ENCODE peak calls at places on chromosome 13, in ten cellular contexts. Q is uterus; C is endothelial cell of umbilical vein; Z is left ventricle myocardium inferior; T is lung; E is A549; U is cardiac muscle cell; I is tibial nerve; W is CD4-positive, alpha-beta memory T cell; K is GM23248. P is an unnamed sample. For H3K4me1, the result is how much of the 10 kb centered on the place peaks cover.

GRCh38 chr13:80473695-80474094 is 132.8 kb upstream of the SPRY2 start:
- DNase-seq in C (peak), U (no peak), E (peak), I (no peak), T (no peak), Q (no peak), Z (no peak), W (no peak), K (peak), P (no peak)

GRCh38 chr13:96091164-96091931 is 1.4 kb downstream of the HS6ST3 start:
- DNase-seq in U (peak), T (no peak), Q (peak), K (peak), C (peak), I (no peak), Z (peak), E (no peak), W (no peak), P (no peak)

GRCh38 chr13:39215971-39216370 is 177.7 kb downstream of the NHLRC3 start:
- DNase-seq in E (no peak), Z (no peak), U (no peak), Q (no peak), W (no peak), I (no peak), T (no peak), C (no peak), K (no peak), P (no peak)

GRCh38 chr13:38309397-38309796 is 40.3 kb upstream of the UFM1 start:
- DNase-seq in Z (no peak), Q (no peak), C (no peak), K (peak), U (no peak), I (no peak), T (no peak), E (no peak), W (no peak), P (no peak)

GRCh38 chr13:97117388-97117910 is 104.7 kb upstream of the MBNL2 start:
- DNase-seq in Q (no peak), E (no peak), T (no peak), C (no peak), U (peak), Z (no peak), K (no peak), W (no peak), I (no peak), P (no peak)

GRCh38 chr13:67377919-67378318 is 147.8 kb upstream of the PCDH9 start:
- DNase-seq in W (no peak), T (no peak), K (no peak), E (no peak), I (no peak), Z (no peak), Q (no peak), C (no peak), U (no peak), P (no peak)

GRCh38 chr13:74770361-74770760 is 636.2 kb upstream of the KLF12 start:
- DNase-seq in T (no peak), Z (no peak), I (no peak), C (no peak), K (peak), Q (no peak), E (no peak), W (no peak), U (no peak), P (no peak)

GRCh38 chr13:70964124-70964523 is 855.9 kb upstream of the KLHL1 start:
- DNase-seq in W (no peak), C (peak), I (no peak), U (no peak), E (no peak), K (no peak), Z (no peak), Q (no peak), T (no peak), P (no peak)

GRCh38 chr13:113178896-113179167 is 20.4 kb downstream of the PROZ start:
- DNase-seq in C (no peak), Q (no peak), I (no peak), U (no peak), W (no peak), E (no peak), K (no peak), Z (no peak), T (no peak), P (no peak)

GRCh38 chr13:40235160-40235796 is 431.2 kb downstream of the FOXO1 start:
- DNase-seq in U (no peak), W (no peak), Z (no peak), E (no peak), T (no peak), I (no peak), Q (no peak), C (no peak), K (peak), P (no peak)

GRCh38 chr13:84896128-84896527 is 903.1 kb downstream of the SLITRK6 start:
- DNase-seq in T (no peak), U (peak), I (no peak), E (no peak), C (peak), K (peak), Q (no peak), W (peak), Z (no peak), P (no peak)

GRCh38 chr13:27053902-27054595 is 117.6 kb downstream of the USP12 start:
- DNase-seq in T (no peak), Z (no peak), C (peak), Q (no peak), W (no peak), K (peak), I (no peak), U (no peak), E (no peak), P (no peak)

GRCh38 chr13:91193358-91193757 is 154.1 kb upstream of the MIR17HG start:
- DNase-seq in K (no peak), W (no peak), E (no peak), I (no peak), Q (no peak), U (no peak), T (no peak), Z (no peak), C (no peak), P (no peak)

GRCh38 chr13:32300406-32300805 is 14.8 kb downstream of the ZAR1L start:
- DNase-seq in Z (no peak), E (no peak), I (no peak), T (no peak), W (no peak), U (no peak), C (no peak), K (no peak), Q (no peak), P (no peak)

GRCh38 chr13:85040176-85040660 is 759.0 kb downstream of the SLITRK6 start:
- DNase-seq in C (no peak), T (no peak), W (no peak), I (no peak), U (no peak), E (no peak), Q (no peak), Z (no peak), K (no peak), P (no peak)

GRCh38 chr13:67075239-67075638 is 154.9 kb downstream of the PCDH9 start:
- DNase-seq in I (no peak), Q (no peak), Z (no peak), K (no peak), C (peak), E (no peak), U (no peak), W (no peak), T (no peak), P (no peak)

GRCh38 chr13:51607165-51607564 is 22.9 kb downstream of the WDFY2 start:
- DNase-seq in W (no peak), K (no peak), Q (no peak), U (no peak), E (no peak), I (no peak), T (peak), C (no peak), Z (no peak), P (no peak)

GRCh38 chr13:28220166-28220565 is 81.8 kb downstream of the PAN3 start:
- DNase-seq in W (no peak), Q (no peak), C (peak), K (peak), T (no peak), I (no peak), U (no peak), Z (no peak), E (no peak), P (no peak)

GRCh38 chr13:45333973-45334922 is 6.7 kb downstream of the TPT1 start:
- DNase-seq in Z (no peak), K (peak), I (no peak), T (no peak), C (peak), W (peak), Q (no peak), E (no peak), U (no peak), P (peak)

GRCh38 chr13:72384879-72385278 is 342.6 kb downstream of the MZT1 start:
- DNase-seq in Z (no peak), E (no peak), C (no peak), Q (no peak), K (no peak), I (peak), U (no peak), W (no peak), T (no peak), P (no peak)

GRCh38 chr13:40974460-40975407 is 44.4 kb downstream of the ELF1 start:
- DNase-seq in E (peak), W (peak), C (peak), I (no peak), K (peak), Q (no peak), U (peak), Z (no peak), T (no peak), P (no peak)

GRCh38 chr13:25717798-25718197 is 334.0 kb downstream of the SHISA2 start:
- DNase-seq in Q (no peak), W (no peak), T (no peak), E (no peak), C (no peak), I (no peak), U (no peak), K (no peak), Z (no peak), P (no peak)

DNA sequence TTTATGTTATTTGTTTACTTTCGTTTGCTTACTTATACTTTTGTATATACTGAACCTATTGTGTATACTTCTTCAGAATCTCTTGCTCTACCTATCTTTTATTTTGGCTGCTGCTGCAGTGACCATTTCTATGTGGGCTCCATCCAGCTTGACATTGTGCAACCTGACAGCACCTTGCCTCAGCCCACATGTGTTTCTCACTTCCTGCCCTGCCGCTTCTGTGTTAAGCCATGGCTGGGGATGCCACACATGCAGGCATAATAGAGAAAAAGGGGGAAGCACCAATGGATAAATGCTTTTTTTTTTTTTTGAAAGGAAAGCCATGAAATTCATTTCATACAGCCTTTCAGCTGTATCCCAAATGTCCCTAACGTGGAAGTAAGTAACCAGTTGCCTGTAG is 147.6 kb downstream of the RBM26 start:
- DNase-seq in I (no peak), W (no peak), T (no peak), E (no peak), U (no peak), K (no peak), C (no peak), Q (no peak), Z (no peak), P (no peak)
- H3K27ac ChIP-seq in I (no peak), W (no peak), T (no peak), E (no peak), U (no peak), K (no peak), C (no peak), Q (no peak), Z (no peak), P (no peak)

DNA sequence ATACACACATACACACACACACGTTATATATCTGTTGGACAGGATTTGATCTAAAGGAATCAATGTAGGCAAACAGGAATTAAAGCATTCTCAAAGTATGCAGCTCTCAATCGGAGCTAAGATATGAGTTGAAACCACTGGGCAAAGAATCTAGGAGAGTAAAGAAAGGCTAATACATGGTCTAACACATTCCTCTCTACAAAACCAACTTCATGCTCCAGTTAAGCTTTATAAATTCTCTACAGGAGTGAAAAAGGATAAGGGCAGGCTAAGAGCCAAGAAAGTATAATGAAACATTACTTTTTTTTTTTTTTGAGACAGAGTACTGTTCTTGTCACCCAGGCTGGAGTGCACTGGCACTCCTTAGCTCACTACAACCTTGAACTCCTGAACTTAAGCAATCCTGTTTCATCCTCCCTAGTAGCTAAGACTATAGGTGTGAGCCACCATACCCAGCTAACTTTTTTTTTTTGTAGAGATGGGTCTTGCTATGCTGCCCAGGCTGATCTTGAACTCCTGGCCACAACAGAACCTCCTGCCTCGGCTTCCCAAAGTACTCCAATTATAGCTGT is 10.6 kb downstream of the FBXL3 start:
- DNase-seq in K (no peak), T (no peak), U (no peak), Z (no peak), E (no peak), I (no peak), W (no peak), Q (no peak), C (no peak), P (no peak)
- H3K4me1 ChIP-seq in K (under half), T (under half), U (under half), Z (half or more), E (under half), I (under half), W (half or more), Q (under half), C (under half), P (under half)

GRCh38 chr13:21133077-21133476 is 43.3 kb downstream of the SKA3 start:
- DNase-seq in C (no peak), Q (no peak), Z (no peak), I (no peak), U (no peak), T (no peak), K (no peak), E (no peak), W (no peak), P (no peak)

GRCh38 chr13:21134475-21134874 is 41.9 kb downstream of the SKA3 start:
- DNase-seq in T (no peak), C (no peak), K (no peak), E (no peak), Q (no peak), I (no peak), U (no peak), Z (no peak), W (no peak), P (no peak)

GRCh38 chr13:21124853-21125252 is 51.5 kb downstream of the SKA3 start:
- DNase-seq in Z (no peak), E (no peak), W (no peak), T (no peak), C (peak), K (peak), U (peak), Q (no peak), I (no peak), P (no peak)

GRCh38 chr13:21130116-21130515 is 46.2 kb downstream of the SKA3 start:
- DNase-seq in Z (no peak), I (no peak), T (no peak), U (no peak), W (no peak), C (no peak), K (peak), E (no peak), Q (no peak), P (no peak)
- H3K4me3 ChIP-seq in Z (no peak), I (no peak), T (no peak), U (no peak), W (no peak), C (no peak), K (no peak), E (no peak), Q (no peak), P (no peak)

GRCh38 chr13:30895773-30896172 is 10.3 kb upstream of the MEDAG start:
- DNase-seq in Q (peak), Z (peak), I (peak), C (peak), K (peak), W (no peak), U (peak), E (no peak), T (no peak), P (no peak)

GRCh38 chr13:30900952-30901749 is 4.9 kb upstream of the MEDAG start:
- DNase-seq in T (no peak), C (no peak), W (no peak), E (no peak), I (no peak), K (peak), Z (no peak), Q (no peak), U (no peak), P (no peak)

GRCh38 chr13:30904043-30904442 is 2.0 kb upstream of the MEDAG start:
- DNase-seq in C (no peak), E (no peak), W (no peak), K (no peak), I (no peak), Q (no peak), U (no peak), Z (no peak), T (no peak), P (no peak)

GRCh38 chr13:30898070-30898469 is 8.0 kb upstream of the MEDAG start:
- DNase-seq in C (no peak), E (no peak), W (no peak), U (no peak), K (no peak), I (no peak), Z (no peak), T (no peak), Q (no peak), P (no peak)

DNA sequence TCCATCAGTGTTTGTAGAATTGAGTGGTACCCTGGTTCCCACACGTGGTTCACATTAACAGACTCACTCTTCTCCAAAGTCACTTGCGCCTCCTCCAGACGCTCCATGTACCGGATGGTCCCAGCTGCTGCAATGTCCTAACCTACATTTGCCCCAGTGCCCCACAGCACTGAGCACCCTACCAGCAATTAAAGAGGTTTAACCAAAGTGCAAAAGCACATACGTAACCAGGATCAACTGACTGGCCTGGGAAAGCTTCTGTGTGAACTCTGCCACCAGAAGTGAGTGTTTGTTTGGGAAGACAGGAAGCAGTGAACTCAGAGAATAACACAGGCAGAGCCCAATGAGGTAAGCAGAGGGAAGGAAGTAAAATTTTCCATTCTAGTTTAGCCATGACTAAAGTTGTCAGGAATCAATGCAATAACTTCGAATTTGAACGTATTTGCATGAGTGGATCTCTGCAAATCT is 7.3 kb upstream of the MEDAG start:
- DNase-seq in E (no peak), C (peak), Q (no peak), K (peak), W (no peak), U (no peak), T (no peak), Z (no peak), I (peak), P (no peak)
- H3K27ac ChIP-seq in E (no peak), C (peak), Q (no peak), K (peak), W (no peak), U (no peak), T (no peak), Z (peak), I (peak), P (no peak)

GRCh38 chr13:50072676-50073075 is 57.4 kb downstream of the KCNRG start:
- DNase-seq in Q (no peak), C (peak), K (no peak), W (no peak), T (no peak), Z (no peak), I (no peak), E (no peak), U (no peak), P (no peak)
- H3K4me1 ChIP-seq in Q (under half), C (under half), K (half or more), W (half or more), T (under half), Z (under half), I (under half), E (half or more), U (under half), P (under half)

GRCh38 chr13:42574011-42574410 is at the start of gene TNFSF11:
- DNase-seq in I (no peak), T (no peak), K (no peak), U (peak), Z (no peak), E (no peak), W (no peak), Q (no peak), C (no peak), P (no peak)
- H3K4me3 ChIP-seq in I (peak), T (peak), K (no peak), U (peak), Z (peak), E (peak), W (peak), Q (no peak), C (no peak), P (peak)

P was measured in effector memory CD4-positive, alpha-beta T cell.